ENCODE peak calls at places on chromosomes 11 and 22, in four cellular contexts. One of them, this sample, is unnamed.

GRCh38 chr11:15858881-15859280 is 497.5 kb downstream of the SOX6 start:
- DNase-seq in nephron progenitor cell: no peak
- DNase-seq in lower leg skin: no peak
- DNase-seq in ovary: no peak
- DNase-seq in this sample: no peak

GRCh38 chr11:45383229-45383628 is 97.1 kb upstream of the SYT13 start:
- DNase-seq in lower leg skin: no peak
- DNase-seq in ovary: no peak
- DNase-seq in nephron progenitor cell: no peak
- DNase-seq in this sample: no peak

GRCh38 chr11:11313902-11314692 is 39.0 kb downstream of the CSNK2A3 start:
- DNase-seq in ovary: peak
- DNase-seq in lower leg skin: no peak
- DNase-seq in nephron progenitor cell: no peak
- DNase-seq in this sample: no peak

GRCh38 chr22:26461188-26461810 is 22.3 kb downstream of the HPS4 start:
- DNase-seq in lower leg skin: peak
- DNase-seq in ovary: peak
- DNase-seq in nephron progenitor cell: peak
- DNase-seq in this sample: peak

GRCh38 chr22:44906248-44906936 is 103.4 kb downstream of the PHF21B start:
- DNase-seq in nephron progenitor cell: no peak
- DNase-seq in ovary: peak
- DNase-seq in lower leg skin: peak
- DNase-seq in this sample: no peak

GRCh38 chr11:133520707-133521106 is 11.6 kb downstream of the OPCML start:
- DNase-seq in nephron progenitor cell: no peak
- DNase-seq in lower leg skin: no peak
- DNase-seq in ovary: no peak
- DNase-seq in this sample: no peak

GRCh38 chr11:90204832-90205646 is 17.8 kb downstream of the CHORDC1 start:
- DNase-seq in ovary: no peak
- DNase-seq in lower leg skin: no peak
- DNase-seq in nephron progenitor cell: peak
- DNase-seq in this sample: peak

GRCh38 chr22:17472886-17473285 is 90.4 kb upstream of the SLC25A18 start:
- DNase-seq in nephron progenitor cell: no peak
- DNase-seq in ovary: no peak
- DNase-seq in lower leg skin: no peak
- DNase-seq in this sample: no peak

GRCh38 chr22:20940178-20940790 is 23.1 kb downstream of the CRKL start:
- DNase-seq in lower leg skin: no peak
- DNase-seq in ovary: no peak
- DNase-seq in nephron progenitor cell: no peak
- DNase-seq in this sample: no peak

GRCh38 chr11:19080579-19080993 is 20.1 kb upstream of the MRGPRX2 start:
- DNase-seq in lower leg skin: no peak
- DNase-seq in nephron progenitor cell: no peak
- DNase-seq in ovary: no peak
- DNase-seq in this sample: no peak

GRCh38 chr11:33182246-33182878 is 21.1 kb upstream of the CSTF3 start:
- DNase-seq in lower leg skin: no peak
- DNase-seq in ovary: no peak
- DNase-seq in nephron progenitor cell: no peak
- DNase-seq in this sample: no peak

GRCh38 chr11:105236631-105237030 is 97.1 kb upstream of the CARD18 start:
- DNase-seq in ovary: no peak
- DNase-seq in nephron progenitor cell: no peak
- DNase-seq in lower leg skin: no peak
- DNase-seq in this sample: no peak

GRCh38 chr22:47176573-47177333 is 414.3 kb downstream of the TBC1D22A start:
- DNase-seq in nephron progenitor cell: no peak
- DNase-seq in lower leg skin: peak
- DNase-seq in ovary: peak
- DNase-seq in this sample: no peak

GRCh38 chr22:26894766-26895485 is 237.5 kb downstream of the MIAT start:
- DNase-seq in nephron progenitor cell: no peak
- DNase-seq in ovary: no peak
- DNase-seq in lower leg skin: no peak
- DNase-seq in this sample: peak

GRCh38 chr22:28874816-28875320 is 8.5 kb upstream of the ZNRF3 start:
- DNase-seq in lower leg skin: no peak
- DNase-seq in ovary: no peak
- DNase-seq in nephron progenitor cell: no peak
- DNase-seq in this sample: no peak

GRCh38 chr11:87212891-87213290 is 175.2 kb downstream of the TMEM135 start:
- DNase-seq in ovary: no peak
- DNase-seq in lower leg skin: no peak
- DNase-seq in nephron progenitor cell: no peak
- DNase-seq in this sample: no peak

GRCh38 chr22:43313497-43314474 is 29.4 kb downstream of the SCUBE1 start:
- DNase-seq in ovary: no peak
- DNase-seq in nephron progenitor cell: no peak
- DNase-seq in lower leg skin: peak
- DNase-seq in this sample: no peak

GRCh38 chr11:47270331-47271271 is 668 bp downstream of the MADD start:
- DNase-seq in lower leg skin: no peak
- DNase-seq in ovary: no peak
- DNase-seq in nephron progenitor cell: no peak
- DNase-seq in this sample: peak
- TF ChIP-seq CTCF in lower leg skin: no peak
- TF ChIP-seq CTCF in ovary: no peak
- TF ChIP-seq CTCF in nephron progenitor cell: no peak
- TF ChIP-seq CTCF in this sample: peak

GRCh38 chr11:121870202-121871045 is 245.6 kb downstream of the BLID start:
- DNase-seq in ovary: no peak
- DNase-seq in lower leg skin: no peak
- DNase-seq in nephron progenitor cell: no peak
- DNase-seq in this sample: no peak
- TF ChIP-seq CTCF in ovary: no peak
- TF ChIP-seq CTCF in lower leg skin: no peak
- TF ChIP-seq CTCF in nephron progenitor cell: no peak
- TF ChIP-seq CTCF in this sample: no peak

DNA sequence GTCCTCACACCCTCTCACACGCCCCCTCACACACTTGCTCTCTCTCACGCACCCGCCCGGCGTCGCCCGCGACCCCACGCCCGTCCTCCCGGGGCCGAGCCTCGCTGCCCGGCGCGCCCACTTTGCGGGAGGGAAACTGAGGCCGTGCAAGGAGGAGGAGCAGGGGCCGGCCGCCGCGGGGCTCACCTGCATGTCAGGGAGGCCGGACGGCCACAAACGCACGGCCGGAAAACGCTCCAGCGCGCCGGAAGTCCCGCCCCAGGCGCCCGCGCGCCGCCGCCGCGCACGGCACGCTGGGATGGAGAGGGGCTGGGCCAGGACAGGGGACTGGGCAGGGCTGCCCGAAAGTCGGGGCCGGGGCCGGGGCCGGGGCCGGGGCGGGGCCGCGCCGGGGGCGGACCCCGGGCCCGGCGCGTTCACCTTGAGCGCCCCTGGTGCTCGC is at the start of gene CHID1:
- DNase-seq in ovary: peak
- DNase-seq in nephron progenitor cell: peak
- DNase-seq in lower leg skin: peak
- DNase-seq in this sample: peak
- TF ChIP-seq CTCF in ovary: no peak
- TF ChIP-seq CTCF in nephron progenitor cell: no peak
- TF ChIP-seq CTCF in lower leg skin: no peak
- TF ChIP-seq CTCF in this sample: no peak

GRCh38 chr11:128524172-128524571 is 63.2 kb downstream of the ETS1 start:
- DNase-seq in nephron progenitor cell: no peak
- DNase-seq in ovary: no peak
- DNase-seq in lower leg skin: no peak
- DNase-seq in this sample: no peak
- TF ChIP-seq CTCF in nephron progenitor cell: no peak
- TF ChIP-seq CTCF in ovary: no peak
- TF ChIP-seq CTCF in lower leg skin: no peak
- TF ChIP-seq CTCF in this sample: no peak

GRCh38 chr22:45922256-45922655 is 54.7 kb downstream of the WNT7B start:
- DNase-seq in nephron progenitor cell: no peak
- DNase-seq in lower leg skin: no peak
- DNase-seq in ovary: no peak
- DNase-seq in this sample: no peak
- TF ChIP-seq CTCF in nephron progenitor cell: no peak
- TF ChIP-seq CTCF in lower leg skin: no peak
- TF ChIP-seq CTCF in ovary: no peak
- TF ChIP-seq CTCF in this sample: no peak

GRCh38 chr11:22165799-22166548 is 26.9 kb upstream of the ANO5 start:
- DNase-seq in ovary: no peak
- DNase-seq in lower leg skin: no peak
- DNase-seq in nephron progenitor cell: no peak
- DNase-seq in this sample: no peak

GRCh38 chr11:22173532-22173931 is 19.4 kb upstream of the ANO5 start:
- DNase-seq in ovary: no peak
- DNase-seq in lower leg skin: no peak
- DNase-seq in nephron progenitor cell: no peak
- DNase-seq in this sample: no peak

GRCh38 chr11:22165087-22165486 is 27.8 kb upstream of the ANO5 start:
- DNase-seq in nephron progenitor cell: no peak
- DNase-seq in lower leg skin: no peak
- DNase-seq in ovary: no peak
- DNase-seq in this sample: no peak

GRCh38 chr11:22169833-22170232 is 23.1 kb upstream of the ANO5 start:
- DNase-seq in lower leg skin: no peak
- DNase-seq in nephron progenitor cell: no peak
- DNase-seq in ovary: no peak
- DNase-seq in this sample: no peak
- TF ChIP-seq CTCF in lower leg skin: no peak
- TF ChIP-seq CTCF in nephron progenitor cell: peak
- TF ChIP-seq CTCF in ovary: no peak
- TF ChIP-seq CTCF in this sample: peak

This sample was measured in activated CD8-positive, alpha-beta T cell treated with anti-CD3 and anti-CD28 coated beads for 36 hours.